ENCODE peak calls at places on chromosomes 13 and 19, in five cellular contexts. D, S, L, X and T are unnamed samples.

GRCh38 chr19:17049711-17050280 is 23.2 kb upstream of the CPAMD8 start:
- DNase-seq in D (peak; percentile 71), S (peak; percentile 78), L (no peak), X (no peak), T (no peak)

GRCh38 chr13:112202266-112202665 is 135.3 kb downstream of the SOX1 start:
- DNase-seq in D (no peak), S (no peak), L (no peak), X (no peak), T (no peak)

GRCh38 chr19:33089061-33089460 is 8.1 kb downstream of the GPATCH1 start:
- DNase-seq in D (no peak), S (no peak), L (no peak), X (no peak), T (no peak)

GRCh38 chr19:47479701-47480503 is 4.1 kb downstream of the KPTN start:
- DNase-seq in D (peak; percentile 28), S (no peak), L (no peak), X (no peak), T (no peak)

GRCh38 chr13:40059540-40060232 is 404.2 kb downstream of the COG6 start:
- DNase-seq in D (peak; percentile 80), S (peak; percentile 79), L (no peak), X (no peak), T (no peak)

GRCh38 chr13:42114278-42114677 is 65.8 kb downstream of the DGKH start:
- DNase-seq in D (no peak), S (no peak), L (no peak), X (no peak), T (no peak)

GRCh38 chr19:46866407-46867132 is 5.8 kb downstream of the ARHGAP35 start:
- DNase-seq in D (peak; percentile 36), S (peak; percentile 66), L (no peak), X (no peak), T (no peak)

GRCh38 chr13:33676700-33677048 is 141.3 kb upstream of the RFC3 start:
- DNase-seq in D (peak; percentile 48), S (peak; percentile 66), L (no peak), X (peak; percentile 4), T (no peak)

GRCh38 chr13:93320942-93321341 is 94.3 kb downstream of the GPC6 start:
- DNase-seq in D (peak; percentile 64), S (peak; percentile 14), L (no peak), X (no peak), T (no peak)

GRCh38 chr19:38452430-38453366 is 19.2 kb downstream of the RYR1 start:
- DNase-seq in D (no peak), S (no peak), L (no peak), X (no peak), T (no peak)

GRCh38 chr19:1251503-1252220 is 3.3 kb downstream of the MIDN start:
- DNase-seq in D (no peak), S (peak; percentile 31), L (peak; percentile 84), X (no peak), T (peak; percentile 53)

GRCh38 chr13:30002577-30002976 is 152.2 kb upstream of the UBL3 start:
- DNase-seq in D (peak; percentile 90), S (peak; percentile 94), L (no peak), X (no peak), T (no peak)

GRCh38 chr13:79792716-79793115 is 311.8 kb downstream of the NDFIP2 start:
- DNase-seq in D (no peak), S (peak; percentile 78), L (no peak), X (no peak), T (no peak)

GRCh38 chr19:1873524-1874473 is 10.4 kb upstream of the KLF16 start:
- DNase-seq in D (peak; percentile 47), S (no peak), L (no peak), X (no peak), T (no peak)

GRCh38 chr13:101712026-101712348 is 259.5 kb downstream of the ITGBL1 start:
- DNase-seq in D (no peak), S (no peak), L (no peak), X (no peak), T (no peak)

GRCh38 chr19:2488942-2489731 is 13.2 kb downstream of the GADD45B start:
- DNase-seq in D (no peak), S (no peak), L (no peak), X (no peak), T (peak; percentile 44)